ENCODE peak calls at places on chromosomes 5 and 9, in six cellular contexts. One of them, this sample, is unnamed.

GRCh38 chr5:157864067-157864466 is 5.1 kb upstream of the CLINT1 start:
- DNase-seq in MV-4-11: no peak
- DNase-seq in choroid plexus epithelial cell: no peak
- DNase-seq in NCI-H2107: no peak
- DNase-seq in dermis blood vessel endothelial cell: no peak
- DNase-seq in LoVo: no peak
- DNase-seq in this sample: no peak

GRCh38 chr5:174418809-174419522 is 305.4 kb upstream of the MSX2 start:
- DNase-seq in MV-4-11: no peak
- DNase-seq in choroid plexus epithelial cell: no peak
- DNase-seq in NCI-H2107: no peak
- DNase-seq in dermis blood vessel endothelial cell: no peak
- DNase-seq in LoVo: peak
- DNase-seq in this sample: no peak

GRCh38 chr5:74552101-74552500 is 88.4 kb downstream of the ENC1 start:
- DNase-seq in MV-4-11: no peak
- DNase-seq in choroid plexus epithelial cell: no peak
- DNase-seq in NCI-H2107: no peak
- DNase-seq in dermis blood vessel endothelial cell: no peak
- DNase-seq in LoVo: no peak
- DNase-seq in this sample: no peak

GRCh38 chr9:135176284-135176683 is 88.8 kb downstream of the OLFM1 start:
- DNase-seq in MV-4-11: no peak
- DNase-seq in choroid plexus epithelial cell: no peak
- DNase-seq in NCI-H2107: no peak
- DNase-seq in dermis blood vessel endothelial cell: no peak
- DNase-seq in LoVo: no peak
- DNase-seq in this sample: no peak

GRCh38 chr9:85202596-85202995 is 533.1 kb downstream of the NTRK2 start:
- DNase-seq in MV-4-11: no peak
- DNase-seq in choroid plexus epithelial cell: no peak
- DNase-seq in NCI-H2107: no peak
- DNase-seq in dermis blood vessel endothelial cell: no peak
- DNase-seq in LoVo: no peak
- DNase-seq in this sample: no peak

GRCh38 chr5:81717221-81717620 is 33.7 kb downstream of the SSBP2 start:
- DNase-seq in MV-4-11: no peak
- DNase-seq in choroid plexus epithelial cell: peak
- DNase-seq in NCI-H2107: no peak
- DNase-seq in dermis blood vessel endothelial cell: no peak
- DNase-seq in LoVo: no peak
- DNase-seq in this sample: no peak

GRCh38 chr5:158154226-158155005 is 295.5 kb upstream of the CLINT1 start:
- DNase-seq in MV-4-11: no peak
- DNase-seq in choroid plexus epithelial cell: peak
- DNase-seq in NCI-H2107: no peak
- DNase-seq in dermis blood vessel endothelial cell: peak
- DNase-seq in LoVo: no peak
- DNase-seq in this sample: no peak

GRCh38 chr9:89603629-89604462 is 966 bp upstream of the GADD45G start:
- DNase-seq in MV-4-11: no peak
- DNase-seq in choroid plexus epithelial cell: peak
- DNase-seq in NCI-H2107: peak
- DNase-seq in dermis blood vessel endothelial cell: peak
- DNase-seq in LoVo: no peak
- DNase-seq in this sample: no peak

GRCh38 chr9:12719431-12719830 is 26.2 kb downstream of the TYRP1 start:
- DNase-seq in MV-4-11: no peak
- DNase-seq in choroid plexus epithelial cell: peak
- DNase-seq in NCI-H2107: peak
- DNase-seq in dermis blood vessel endothelial cell: peak
- DNase-seq in LoVo: peak
- DNase-seq in this sample: no peak

This sample was measured in AG04450.